ENCODE peak calls at places on chromosomes 2 and 18, in four cellular contexts. H is hepatocyte, D is endothelial cell of umbilical vein, U is ELR. G is an unnamed sample.

GRCh38 chr18:42164556-42164955 is 209.5 kb downstream of the PIK3C3 start:
- DNase-seq in H (no peak), D (no peak), U (no peak), G (no peak)

GRCh38 chr2:102000813-102001766 is 9.3 kb downstream of the IL1R2 start:
- DNase-seq in H (no peak), D (no peak), U (no peak), G (no peak)

GRCh38 chr2:196480653-196481322 is 158.7 kb upstream of the CCDC150 start:
- DNase-seq in H (no peak), D (no peak), U (peak), G (no peak)

GRCh38 chr2:106975641-106976040 is 89.7 kb upstream of the ST6GAL2 start:
- DNase-seq in H (no peak), D (no peak), U (no peak), G (no peak)

GRCh38 chr2:216023055-216023648 is 9.8 kb upstream of the MREG start:
- DNase-seq in H (peak), D (peak), U (peak), G (no peak)

GRCh38 chr2:43129676-43130547 is 96.5 kb downstream of the ZFP36L2 start:
- DNase-seq in H (no peak), D (no peak), U (no peak), G (no peak)

GRCh38 chr2:171652411-171652775 is 34.9 kb upstream of the DYNC1I2 start:
- DNase-seq in H (no peak), D (no peak), U (peak), G (no peak)

GRCh38 chr2:227180286-227180685 is 15.9 kb downstream of the COL4A3 start:
- DNase-seq in H (no peak), D (no peak), U (no peak), G (no peak)

GRCh38 chr2:63440612-63441011 is 147.7 kb downstream of the WDPCP start:
- DNase-seq in H (no peak), D (no peak), U (peak), G (no peak)

GRCh38 chr2:65349863-65350262 is 82.5 kb downstream of the SPRED2 start:
- DNase-seq in H (peak), D (peak), U (peak), G (no peak)

GRCh38 chr18:59907660-59908059 is 7.9 kb downstream of the PMAIP1 start:
- DNase-seq in H (no peak), D (no peak), U (no peak), G (no peak)

GRCh38 chr2:177306550-177306949 is 42.0 kb upstream of the NFE2L2 start:
- DNase-seq in H (no peak), D (no peak), U (no peak), G (no peak)

GRCh38 chr2:8491296-8492048 is 190.4 kb upstream of the ID2 start:
- DNase-seq in H (no peak), D (no peak), U (no peak), G (no peak)

GRCh38 chr2:228917195-228917594 is 353.9 kb downstream of the PID1 start:
- DNase-seq in H (no peak), D (no peak), U (peak), G (no peak)

GRCh38 chr18:79394438-79395307 is 1.1 kb upstream of the NFATC1 start:
- DNase-seq in H (peak), D (peak), U (peak), G (no peak)

GRCh38 chr2:10773841-10774341 is 38.7 kb downstream of the PDIA6 start:
- DNase-seq in H (no peak), D (no peak), U (no peak), G (no peak)

GRCh38 chr2:205763708-205764501 is 81.6 kb downstream of the NRP2 start:
- DNase-seq in H (peak), D (peak), U (peak), G (no peak)

GRCh38 chr2:120367649-120368048 is 21.7 kb downstream of the INHBB start:
- DNase-seq in H (no peak), D (peak), U (peak), G (no peak)

GRCh38 chr2:150042844-150043503 is 444.5 kb downstream of the RND3 start:
- DNase-seq in H (peak), D (no peak), U (no peak), G (no peak)

GRCh38 chr2:15788458-15789229 is 151.7 kb upstream of the MYCN start:
- DNase-seq in H (no peak), D (no peak), U (no peak), G (no peak)

GRCh38 chr2:108911807-108912628 is 77.0 kb downstream of the EDAR start:
- DNase-seq in H (no peak), D (no peak), U (no peak), G (no peak)

GRCh38 chr18:36496022-36496421 is 198.5 kb downstream of the FHOD3 start:
- DNase-seq in H (no peak), D (no peak), U (no peak), G (no peak)

GRCh38 chr2:104854507-104855173 is 725 bp downstream of the POU3F3 start:
- DNase-seq in H (no peak), D (no peak), U (no peak), G (no peak)

GRCh38 chr2:11254100-11254536 is 90.3 kb downstream of the ROCK2 start:
- DNase-seq in H (peak), D (no peak), U (no peak), G (no peak)

GRCh38 chr2:150681120-150681796 is 193.8 kb upstream of the RND3 start:
- DNase-seq in H (peak), D (peak), U (peak), G (no peak)